ENCODE peak calls at places on chromosome 5, in six cellular contexts. B is hippocampal formation, M is ELR, X is EL, A is NCI-H1092, H is NCI-H1105 treated with DMSO at 0.1 percent for 48 hours. T is an unnamed sample.

GRCh38 chr5:151700816-151701215 is 14.1 kb upstream of the SPARC start:
- DNase-seq in B (no peak), M (no peak), X (no peak), A (no peak), H (no peak), T (no peak)

GRCh38 chr5:54643679-54644078 is 126.1 kb downstream of the SNX18 start:
- DNase-seq in B (no peak), M (peak; percentile 91), X (peak; percentile 94), A (no peak), H (no peak), T (no peak)

GRCh38 chr5:171745602-171746001 is 40.0 kb upstream of the SMIM23 start:
- DNase-seq in B (no peak), M (no peak), X (no peak), A (no peak), H (no peak), T (no peak)

GRCh38 chr5:150801117-150801927 is 22.8 kb downstream of the SMIM3 start:
- DNase-seq in B (no peak), M (peak; percentile 83), X (peak; percentile 75), A (no peak), H (peak; percentile 14), T (no peak)

GRCh38 chr5:150612405-150612804 is 28.1 kb upstream of the SYNPO start:
- DNase-seq in B (no peak), M (no peak), X (no peak), A (no peak), H (no peak), T (no peak)

GRCh38 chr5:103569313-103570060 is 6.9 kb upstream of the NUDT12 start:
- DNase-seq in B (no peak), M (no peak), X (peak; percentile 1), A (no peak), H (no peak), T (no peak)

GRCh38 chr5:140166911-140167310 is 8.1 kb upstream of the CYSTM1 start:
- DNase-seq in B (no peak), M (no peak), X (no peak), A (no peak), H (no peak), T (no peak)

GRCh38 chr5:149172261-149172660 is 31.0 kb downstream of the ABLIM3 start:
- DNase-seq in B (no peak), M (peak; percentile 98), X (peak; percentile 95), A (no peak), H (no peak), T (no peak)

GRCh38 chr5:14156611-14157493 is 13.7 kb downstream of the TRIO start:
- DNase-seq in B (no peak), M (peak; percentile 98), X (peak; percentile 98), A (no peak), H (no peak), T (peak; percentile 63)

GRCh38 chr5:22852807-22853670 is at the start of gene CDH12:
- DNase-seq in B (peak; percentile 50), M (no peak), X (no peak), A (peak; percentile 77), H (peak; percentile 76), T (peak; percentile 66)

GRCh38 chr5:107592515-107592914 is 78.2 kb downstream of the EFNA5 start:
- DNase-seq in B (no peak), M (no peak), X (no peak), A (no peak), H (no peak), T (no peak)

GRCh38 chr5:54113060-54113459 is 197.3 kb downstream of the ARL15 start:
- DNase-seq in B (no peak), M (no peak), X (no peak), A (no peak), H (no peak), T (no peak)

GRCh38 chr5:177185993-177186392 is 52.4 kb downstream of the NSD1 start:
- DNase-seq in B (no peak), M (no peak), X (no peak), A (no peak), H (no peak), T (no peak)

GRCh38 chr5:66554211-66554610 is 42.0 kb upstream of the MAST4 start:
- DNase-seq in B (peak; percentile 0), M (peak; percentile 78), X (peak; percentile 40), A (no peak), H (no peak), T (no peak)

GRCh38 chr5:58481066-58481676 is 10.1 kb upstream of the GAPT start:
- DNase-seq in B (no peak), M (no peak), X (no peak), A (no peak), H (no peak), T (no peak)

GRCh38 chr5:127210082-127210481 is 80.5 kb upstream of the MEGF10 start:
- DNase-seq in B (no peak), M (no peak), X (no peak), A (peak; percentile 8), H (peak; percentile 79), T (no peak)

GRCh38 chr5:173010021-173010420 is 26.4 kb downstream of the ATP6V0E1 start:
- DNase-seq in B (no peak), M (peak; percentile 28), X (no peak), A (no peak), H (no peak), T (no peak)

GRCh38 chr5:124860271-124860670 is 113.8 kb upstream of the ZNF608 start:
- DNase-seq in B (no peak), M (no peak), X (peak; percentile 37), A (no peak), H (no peak), T (no peak)

GRCh38 chr5:34716986-34717385 is 60.9 kb downstream of the RAI14 start:
- DNase-seq in B (no peak), M (peak; percentile 78), X (peak; percentile 60), A (no peak), H (no peak), T (no peak)

GRCh38 chr5:4144608-4145007 is 549.0 kb downstream of the IRX1 start:
- DNase-seq in B (no peak), M (no peak), X (no peak), A (no peak), H (no peak), T (no peak)

GRCh38 chr5:1799110-1799601 is 481 bp downstream of the MRPL36 start:
- DNase-seq in B (no peak), M (peak; percentile 52), X (peak; percentile 23), A (no peak), H (no peak), T (no peak)